ENCODE peak calls at places on chromosomes 7 and 10, in four cellular contexts. One of them, this sample, is unnamed.

GRCh38 chr10:1359599-1359955 is 303.4 kb downstream of the WDR37 start:
- DNase-seq in left ventricle myocardium inferior: no peak
- DNase-seq in NCI-H146: no peak
- DNase-seq in GOT3: no peak
- DNase-seq in this sample: no peak

GRCh38 chr7:2645274-2645868 is 13.6 kb downstream of the TTYH3 start:
- DNase-seq in GOT3: no peak
- DNase-seq in NCI-H146: no peak
- DNase-seq in left ventricle myocardium inferior: no peak
- DNase-seq in this sample: no peak

GRCh38 chr10:90437452-90437851 is 420.4 kb downstream of the HTR7 start:
- DNase-seq in NCI-H146: no peak
- DNase-seq in left ventricle myocardium inferior: no peak
- DNase-seq in GOT3: no peak
- DNase-seq in this sample: no peak

GRCh38 chr10:4474829-4475228 is 351.2 kb upstream of the AKR1E2 start:
- DNase-seq in left ventricle myocardium inferior: no peak
- DNase-seq in NCI-H146: no peak
- DNase-seq in GOT3: no peak
- DNase-seq in this sample: no peak

GRCh38 chr7:44647981-44648714 is 41.7 kb downstream of the OGDH start:
- DNase-seq in NCI-H146: no peak
- DNase-seq in GOT3: no peak
- DNase-seq in left ventricle myocardium inferior: no peak
- DNase-seq in this sample: no peak

GRCh38 chr7:108004220-108005142 is 1.5 kb upstream of the LAMB1 start:
- DNase-seq in NCI-H146: no peak
- DNase-seq in GOT3: no peak
- DNase-seq in left ventricle myocardium inferior: no peak
- DNase-seq in this sample: peak; percentile 24

GRCh38 chr10:81414038-81414437 is 461.0 kb upstream of the NRG3 start:
- DNase-seq in GOT3: no peak
- DNase-seq in left ventricle myocardium inferior: no peak
- DNase-seq in NCI-H146: no peak
- DNase-seq in this sample: no peak

GRCh38 chr10:34526758-34527730 is 288.1 kb downstream of the PARD3 start:
- DNase-seq in GOT3: no peak
- DNase-seq in NCI-H146: peak; percentile 66
- DNase-seq in left ventricle myocardium inferior: no peak
- DNase-seq in this sample: peak; percentile 70

GRCh38 chr7:116628971-116629586 is 42.9 kb upstream of the MET start:
- DNase-seq in NCI-H146: no peak
- DNase-seq in GOT3: no peak
- DNase-seq in left ventricle myocardium inferior: no peak
- DNase-seq in this sample: no peak

GRCh38 chr10:34638405-34639054 is 176.6 kb downstream of the PARD3 start:
- DNase-seq in NCI-H146: peak; percentile 72
- DNase-seq in GOT3: peak; percentile 12
- DNase-seq in left ventricle myocardium inferior: peak; percentile 77
- DNase-seq in this sample: peak; percentile 72

GRCh38 chr10:132541601-132542011 is 4.0 kb downstream of the INPP5A start:
- DNase-seq in NCI-H146: peak; percentile 46
- DNase-seq in GOT3: no peak
- DNase-seq in left ventricle myocardium inferior: no peak
- DNase-seq in this sample: peak; percentile 52

GRCh38 chr7:135706858-135707569 is 21.0 kb downstream of the SLC13A4 start:
- DNase-seq in GOT3: no peak
- DNase-seq in NCI-H146: no peak
- DNase-seq in left ventricle myocardium inferior: no peak
- DNase-seq in this sample: peak; percentile 57

GRCh38 chr10:18229839-18230238 is 89.6 kb downstream of the CACNB2 start:
- DNase-seq in left ventricle myocardium inferior: no peak
- DNase-seq in NCI-H146: no peak
- DNase-seq in GOT3: no peak
- DNase-seq in this sample: no peak

This sample was measured in NCI-H69.